ENCODE peak calls at places on chromosome 14, in six cellular contexts. Y is GM20000, V is left lobe of liver, G is stomach, X is IMR-90, I is NCI-H1092 treated with DMSO at 0.1 percent for 48 hours. Q is an unnamed sample.
A peak's percentile ranks its signal among the peaks of the same experiment; 100 is the strongest.

GRCh38 chr14:21711360-21711961 is 37.8 kb upstream of the OR4E1 start:
- DNase-seq in Y (peak; percentile 54), V (no peak), G (no peak), X (peak; percentile 53), I (peak; percentile 40), Q (peak; percentile 62)

GRCh38 chr14:35416108-35416750 is 11.7 kb upstream of the NFKBIA start:
- DNase-seq in Y (peak; percentile 45), V (no peak), G (no peak), X (no peak), I (no peak), Q (no peak)

GRCh38 chr14:74459289-74459946 is 33.4 kb upstream of the SYNDIG1L start:
- DNase-seq in Y (peak; percentile 50), V (peak; percentile 39), G (no peak), X (peak; percentile 69), I (no peak), Q (peak; percentile 93)

GRCh38 chr14:23562822-23563472 is 4.6 kb downstream of the AP1G2 start:
- DNase-seq in Y (peak; percentile 56), V (no peak), G (peak; percentile 58), X (peak; percentile 40), I (peak; percentile 66), Q (peak; percentile 48)

GRCh38 chr14:72683787-72684186 is 210.1 kb downstream of the DPF3 start:
- DNase-seq in Y (no peak), V (no peak), G (no peak), X (peak; percentile 53), I (no peak), Q (no peak)

GRCh38 chr14:106694638-106695393 is 1168.4 kb downstream of the TMEM121 start:
- DNase-seq in Y (peak; percentile 59), V (no peak), G (no peak), X (no peak), I (peak; percentile 2), Q (no peak)

GRCh38 chr14:28759658-28760313 is 6.8 kb upstream of the FOXG1 start:
- DNase-seq in Y (peak; percentile 9), V (no peak), G (no peak), X (no peak), I (no peak), Q (no peak)

GRCh38 chr14:35388656-35389314 is 15.8 kb downstream of the NFKBIA start:
- DNase-seq in Y (no peak), V (no peak), G (no peak), X (no peak), I (no peak), Q (no peak)

GRCh38 chr14:30179381-30180130 is 251.9 kb upstream of the PRKD1 start:
- DNase-seq in Y (no peak), V (no peak), G (no peak), X (no peak), I (no peak), Q (no peak)

GRCh38 chr14:50816419-50817047 is 14.4 kb downstream of the NIN start:
- DNase-seq in Y (no peak), V (no peak), G (no peak), X (peak; percentile 70), I (no peak), Q (peak; percentile 34)

GRCh38 chr14:26531894-26532293 is 65.9 kb downstream of the NOVA1 start:
- DNase-seq in Y (no peak), V (no peak), G (no peak), X (peak; percentile 81), I (no peak), Q (peak; percentile 80)

GRCh38 chr14:103108749-103109207 is 14.3 kb downstream of the EXOC3L4 start:
- DNase-seq in Y (peak; percentile 88), V (no peak), G (no peak), X (peak; percentile 73), I (no peak), Q (peak; percentile 37)

GRCh38 chr14:68816183-68816942 is 23.5 kb upstream of the ZFP36L1 start:
- DNase-seq in Y (peak; percentile 91), V (peak; percentile 92), G (peak; percentile 91), X (peak; percentile 86), I (peak; percentile 91), Q (peak; percentile 97)